ENCODE peak calls at places on chromosomes 1 and 21, in five cellular contexts. K is CD4-positive, CD25-positive, alpha-beta regulatory T cell; T is PC-3; Y is SK-N-SH; V is right lobe of liver. X is an unnamed sample.

GRCh38 chr1:25360596-25361581 is 22.8 kb downstream of the TMEM50A start:
- DNase-seq in K (no peak), T (peak; percentile 63), Y (no peak), V (no peak), X (no peak)

GRCh38 chr1:201069636-201070035 is 42.6 kb downstream of the CACNA1S start:
- DNase-seq in K (no peak), T (no peak), Y (no peak), V (no peak), X (no peak)

GRCh38 chr1:9066945-9067807 is 2.3 kb downstream of the SLC2A5 start:
- DNase-seq in K (no peak), T (peak; percentile 64), Y (no peak), V (no peak), X (no peak)

GRCh38 chr1:211258310-211258755 is 833 bp upstream of the RCOR3 start:
- DNase-seq in K (peak; percentile 52), T (peak; percentile 78), Y (peak; percentile 73), V (peak; percentile 83), X (peak; percentile 40)

GRCh38 chr1:207397525-207397926 is 56.6 kb upstream of the CR2 start:
- DNase-seq in K (no peak), T (peak; percentile 23), Y (no peak), V (no peak), X (no peak)

GRCh38 chr1:117591248-117591647 is 14.6 kb upstream of the TENT5C start:
- DNase-seq in K (no peak), T (peak; percentile 67), Y (no peak), V (no peak), X (no peak)

GRCh38 chr1:97668945-97669344 is 251.9 kb downstream of the DPYD start:
- DNase-seq in K (no peak), T (peak; percentile 64), Y (peak; percentile 4), V (no peak), X (no peak)

GRCh38 chr21:44518684-44519083 is 21.3 kb downstream of the KRTAP10-1 start:
- DNase-seq in K (no peak), T (no peak), Y (no peak), V (no peak), X (no peak)

GRCh38 chr1:198493324-198493723 is 47.2 kb downstream of the ATP6V1G3 start:
- DNase-seq in K (no peak), T (no peak), Y (no peak), V (no peak), X (no peak)

GRCh38 chr21:29638138-29638537 is 301.7 kb downstream of the GRIK1 start:
- DNase-seq in K (no peak), T (no peak), Y (no peak), V (no peak), X (peak; percentile 33)

GRCh38 chr21:33325222-33326067 is 675 bp downstream of the IFNAR1 start:
- DNase-seq in K (peak; percentile 61), T (peak; percentile 73), Y (peak; percentile 51), V (peak; percentile 79), X (no peak)

GRCh38 chr1:61299468-61299867 is 217.1 kb downstream of the NFIA start:
- DNase-seq in K (no peak), T (peak; percentile 52), Y (no peak), V (no peak), X (no peak)

GRCh38 chr21:27519357-27519756 is 552.5 kb upstream of the ADAMTS5 start:
- DNase-seq in K (no peak), T (peak; percentile 28), Y (no peak), V (no peak), X (no peak)

GRCh38 chr1:171219751-171220385 is 28.4 kb upstream of the FMO1 start:
- DNase-seq in K (no peak), T (peak; percentile 34), Y (no peak), V (no peak), X (no peak)

GRCh38 chr1:102550729-102551384 is 554.1 kb upstream of the OLFM3 start:
- DNase-seq in K (no peak), T (peak; percentile 55), Y (no peak), V (no peak), X (no peak)

GRCh38 chr1:224880593-224881307 is 48.7 kb upstream of the DNAH14 start:
- DNase-seq in K (no peak), T (no peak), Y (no peak), V (no peak), X (no peak)

GRCh38 chr21:45502006-45502345 is 40.3 kb downstream of the SLC19A1 start:
- DNase-seq in K (no peak), T (no peak), Y (no peak), V (peak; percentile 47), X (no peak)

GRCh38 chr1:167795810-167796740 is 74.3 kb downstream of the MPZL1 start:
- DNase-seq in K (no peak), T (peak; percentile 93), Y (no peak), V (no peak), X (no peak)

GRCh38 chr1:119160851-119161250 is 20.4 kb upstream of the WARS2 start:
- DNase-seq in K (no peak), T (no peak), Y (no peak), V (no peak), X (no peak)

GRCh38 chr21:33682992-33683627 is 40.8 kb downstream of the ITSN1 start:
- DNase-seq in K (no peak), T (peak; percentile 86), Y (no peak), V (no peak), X (no peak)

GRCh38 chr1:244667797-244668196 is 14.9 kb downstream of the DESI2 start:
- DNase-seq in K (no peak), T (no peak), Y (no peak), V (no peak), X (no peak)

GRCh38 chr1:71190843-71191242 is 110.0 kb upstream of the ZRANB2 start:
- DNase-seq in K (no peak), T (no peak), Y (no peak), V (no peak), X (no peak)

GRCh38 chr1:203349166-203349565 is 1.8 kb downstream of the FMOD start:
- DNase-seq in K (no peak), T (no peak), Y (no peak), V (no peak), X (no peak)

GRCh38 chr1:203353486-203353885 is 2.6 kb upstream of the FMOD start:
- DNase-seq in K (no peak), T (no peak), Y (no peak), V (no peak), X (no peak)

GRCh38 chr1:203349757-203350522 is 982 bp downstream of the FMOD start:
- DNase-seq in K (no peak), T (no peak), Y (no peak), V (no peak), X (no peak)

GRCh38 chr1:203354246-203354645 is 3.3 kb upstream of the FMOD start:
- DNase-seq in K (no peak), T (peak; percentile 32), Y (no peak), V (no peak), X (no peak)

DNA sequence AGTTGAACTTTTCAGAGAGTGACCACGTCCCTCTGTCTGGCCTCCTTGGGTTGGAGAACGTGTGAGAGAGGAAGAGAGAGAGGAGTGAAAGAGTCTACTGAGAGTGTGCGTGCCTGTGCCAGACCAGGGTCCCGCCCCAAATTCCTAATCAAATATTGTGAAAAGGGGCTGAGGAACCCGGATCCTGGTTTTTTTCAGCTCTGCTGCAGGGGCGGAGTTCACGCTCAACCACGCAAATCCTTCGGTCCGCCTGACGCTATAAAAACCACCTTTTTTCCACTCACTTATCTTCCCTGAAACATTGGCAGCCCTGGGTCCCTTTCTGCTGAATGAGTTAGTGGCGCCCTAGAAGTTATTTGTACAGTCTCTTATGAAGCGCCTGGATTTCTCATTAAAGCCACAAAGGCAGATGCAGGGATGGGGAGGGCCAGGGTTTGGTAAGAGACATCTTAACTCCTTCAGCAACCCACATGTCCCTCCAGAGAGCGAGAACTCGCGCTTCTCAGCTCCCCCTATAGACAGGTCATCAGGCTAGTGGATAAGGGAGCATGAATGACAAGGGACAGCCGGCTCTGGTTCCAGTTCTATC is at the start of gene FMOD:
- DNase-seq in K (no peak), T (no peak), Y (no peak), V (no peak), X (no peak)
- H3K4me3 ChIP-seq in K (no peak within 1 kb of the TSS), T (no peak within 1 kb of the TSS), Y (no peak within 1 kb of the TSS), V (no peak within 1 kb of the TSS), X (no peak within 1 kb of the TSS)

DNA sequence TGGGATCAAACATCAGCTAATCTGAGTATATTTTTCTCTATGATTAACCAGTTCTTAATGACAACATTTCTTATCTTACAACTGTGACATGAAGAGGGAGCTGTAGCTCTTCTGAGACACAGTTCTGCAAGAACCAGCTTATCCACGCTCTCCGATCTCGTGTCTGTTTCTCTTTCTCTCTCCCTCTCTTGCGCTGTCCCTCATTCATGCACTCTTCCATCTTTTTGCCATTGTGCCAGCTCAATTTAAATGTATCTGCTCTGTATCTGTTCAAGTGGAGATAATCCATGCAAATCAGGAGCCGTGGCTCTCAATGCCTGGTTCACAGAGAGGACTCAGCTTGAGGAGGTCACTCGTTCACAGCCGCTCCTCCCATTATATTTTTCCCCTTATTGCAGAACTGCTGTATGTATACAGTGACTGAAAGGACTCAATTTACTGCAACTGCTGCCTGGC is 494.7 kb upstream of the ADGRL2 start:
- DNase-seq in K (no peak), T (peak; percentile 38), Y (peak; percentile 60), V (no peak), X (no peak)
- H3K4me3 ChIP-seq in K (no peak overlapping the region), T (peak overlapping the region; percentile 62), Y (peak overlapping the region; percentile 52), V (peak overlapping the region; percentile 42), X (no peak overlapping the region)

GRCh38 chr1:32871364-32872188 is 864 bp upstream of the FNDC5 start:
- DNase-seq in K (no peak), T (no peak), Y (no peak), V (peak; percentile 34), X (no peak)
- H3K4me3 ChIP-seq in K (no peak overlapping the region), T (peak overlapping the region; percentile 47), Y (peak overlapping the region; percentile 46), V (peak overlapping the region; percentile 42), X (no peak overlapping the region)

GRCh38 chr1:18637553-18637960 is 6.9 kb downstream of the PAX7 start:
- DNase-seq in K (no peak), T (no peak), Y (peak; percentile 42), V (no peak), X (no peak)

GRCh38 chr1:18635070-18635577 is 4.5 kb downstream of the PAX7 start:
- DNase-seq in K (no peak), T (no peak), Y (no peak), V (no peak), X (no peak)

GRCh38 chr1:18637962-18638817 is 7.5 kb downstream of the PAX7 start:
- DNase-seq in K (no peak), T (no peak), Y (no peak), V (no peak), X (no peak)

GRCh38 chr1:18635833-18636671 is 5.4 kb downstream of the PAX7 start:
- DNase-seq in K (no peak), T (peak; percentile 22), Y (peak; percentile 73), V (no peak), X (no peak)

GRCh38 chr1:18636762-18637552 is 6.3 kb downstream of the PAX7 start:
- DNase-seq in K (no peak), T (no peak), Y (peak; percentile 52), V (no peak), X (no peak)
- H3K4me3 ChIP-seq in K (no peak overlapping the region), T (no peak overlapping the region), Y (no peak overlapping the region), V (no peak overlapping the region), X (no peak overlapping the region)